ENCODE peak calls at places on chromosomes 7 and 10, in eight cellular contexts. One of them, this sample, is unnamed.

GRCh38 chr7:151113344-151114150 is 27.3 kb downstream of the AGAP3 start:
- DNase-seq in K562: peak
- DNase-seq in HepG2: no peak
- DNase-seq in H1: no peak
- DNase-seq in GM12878: no peak
- DNase-seq in endothelial cell of umbilical vein: peak
- DNase-seq in HCT116: peak
- DNase-seq in A549: peak
- DNase-seq in this sample: no peak

GRCh38 chr10:20142311-20142710 is 326.1 kb downstream of the PLXDC2 start:
- DNase-seq in HCT116: no peak
- DNase-seq in GM12878: no peak
- DNase-seq in K562: no peak
- DNase-seq in endothelial cell of umbilical vein: no peak
- DNase-seq in A549: no peak
- DNase-seq in HepG2: no peak
- DNase-seq in H1: no peak
- DNase-seq in this sample: no peak

GRCh38 chr7:105820667-105821066 is 55.7 kb downstream of the ATXN7L1 start:
- DNase-seq in HepG2: no peak
- DNase-seq in K562: no peak
- DNase-seq in H1: no peak
- DNase-seq in A549: no peak
- DNase-seq in HCT116: no peak
- DNase-seq in GM12878: no peak
- DNase-seq in endothelial cell of umbilical vein: no peak
- DNase-seq in this sample: no peak

GRCh38 chr10:60148266-60148840 is 241.3 kb downstream of the ANK3 start:
- DNase-seq in HCT116: no peak
- DNase-seq in endothelial cell of umbilical vein: peak
- DNase-seq in K562: no peak
- DNase-seq in GM12878: no peak
- DNase-seq in H1: no peak
- DNase-seq in HepG2: no peak
- DNase-seq in A549: peak
- DNase-seq in this sample: no peak

GRCh38 chr10:46022978-46023702 is 7.3 kb downstream of the NCOA4 start:
- DNase-seq in A549: peak
- DNase-seq in HepG2: peak
- DNase-seq in endothelial cell of umbilical vein: peak
- DNase-seq in K562: peak
- DNase-seq in GM12878: peak
- DNase-seq in HCT116: peak
- DNase-seq in H1: peak
- DNase-seq in this sample: peak

GRCh38 chr7:36129048-36129534 is 24.0 kb upstream of the EEPD1 start:
- DNase-seq in HCT116: no peak
- DNase-seq in HepG2: peak
- DNase-seq in GM12878: no peak
- DNase-seq in H1: no peak
- DNase-seq in K562: no peak
- DNase-seq in endothelial cell of umbilical vein: no peak
- DNase-seq in A549: peak
- DNase-seq in this sample: no peak

GRCh38 chr10:522350-522749 is 167.1 kb downstream of the DIP2C start:
- DNase-seq in endothelial cell of umbilical vein: no peak
- DNase-seq in A549: no peak
- DNase-seq in K562: no peak
- DNase-seq in H1: no peak
- DNase-seq in HepG2: no peak
- DNase-seq in GM12878: no peak
- DNase-seq in HCT116: no peak
- DNase-seq in this sample: no peak

GRCh38 chr10:100829933-100830727 is 82.6 kb upstream of the SLF2 start:
- DNase-seq in A549: no peak
- DNase-seq in endothelial cell of umbilical vein: no peak
- DNase-seq in HCT116: no peak
- DNase-seq in K562: no peak
- DNase-seq in H1: no peak
- DNase-seq in GM12878: no peak
- DNase-seq in HepG2: no peak
- DNase-seq in this sample: no peak

GRCh38 chr7:159126496-159127345 is 17.9 kb downstream of the VIPR2 start:
- DNase-seq in GM12878: no peak
- DNase-seq in HepG2: no peak
- DNase-seq in H1: no peak
- DNase-seq in endothelial cell of umbilical vein: no peak
- DNase-seq in A549: no peak
- DNase-seq in K562: no peak
- DNase-seq in HCT116: no peak
- DNase-seq in this sample: no peak

GRCh38 chr7:29854257-29854938 is 48.1 kb downstream of the WIPF3 start:
- DNase-seq in HepG2: no peak
- DNase-seq in H1: peak
- DNase-seq in GM12878: no peak
- DNase-seq in K562: peak
- DNase-seq in HCT116: no peak
- DNase-seq in A549: no peak
- DNase-seq in endothelial cell of umbilical vein: no peak
- DNase-seq in this sample: peak

GRCh38 chr10:119135517-119135890 is 30.0 kb downstream of the SFXN4 start:
- DNase-seq in H1: no peak
- DNase-seq in K562: no peak
- DNase-seq in HCT116: no peak
- DNase-seq in GM12878: no peak
- DNase-seq in endothelial cell of umbilical vein: no peak
- DNase-seq in HepG2: no peak
- DNase-seq in A549: no peak
- DNase-seq in this sample: peak

GRCh38 chr7:116672596-116673503 is 854 bp downstream of the MET start:
- DNase-seq in A549: peak
- DNase-seq in HepG2: peak
- DNase-seq in K562: no peak
- DNase-seq in endothelial cell of umbilical vein: peak
- DNase-seq in GM12878: no peak
- DNase-seq in H1: no peak
- DNase-seq in HCT116: no peak
- DNase-seq in this sample: no peak

GRCh38 chr10:124534231-124534798 is 72.7 kb downstream of the LHPP start:
- DNase-seq in HepG2: no peak
- DNase-seq in H1: no peak
- DNase-seq in HCT116: no peak
- DNase-seq in GM12878: no peak
- DNase-seq in endothelial cell of umbilical vein: no peak
- DNase-seq in K562: no peak
- DNase-seq in A549: no peak
- DNase-seq in this sample: no peak

DNA sequence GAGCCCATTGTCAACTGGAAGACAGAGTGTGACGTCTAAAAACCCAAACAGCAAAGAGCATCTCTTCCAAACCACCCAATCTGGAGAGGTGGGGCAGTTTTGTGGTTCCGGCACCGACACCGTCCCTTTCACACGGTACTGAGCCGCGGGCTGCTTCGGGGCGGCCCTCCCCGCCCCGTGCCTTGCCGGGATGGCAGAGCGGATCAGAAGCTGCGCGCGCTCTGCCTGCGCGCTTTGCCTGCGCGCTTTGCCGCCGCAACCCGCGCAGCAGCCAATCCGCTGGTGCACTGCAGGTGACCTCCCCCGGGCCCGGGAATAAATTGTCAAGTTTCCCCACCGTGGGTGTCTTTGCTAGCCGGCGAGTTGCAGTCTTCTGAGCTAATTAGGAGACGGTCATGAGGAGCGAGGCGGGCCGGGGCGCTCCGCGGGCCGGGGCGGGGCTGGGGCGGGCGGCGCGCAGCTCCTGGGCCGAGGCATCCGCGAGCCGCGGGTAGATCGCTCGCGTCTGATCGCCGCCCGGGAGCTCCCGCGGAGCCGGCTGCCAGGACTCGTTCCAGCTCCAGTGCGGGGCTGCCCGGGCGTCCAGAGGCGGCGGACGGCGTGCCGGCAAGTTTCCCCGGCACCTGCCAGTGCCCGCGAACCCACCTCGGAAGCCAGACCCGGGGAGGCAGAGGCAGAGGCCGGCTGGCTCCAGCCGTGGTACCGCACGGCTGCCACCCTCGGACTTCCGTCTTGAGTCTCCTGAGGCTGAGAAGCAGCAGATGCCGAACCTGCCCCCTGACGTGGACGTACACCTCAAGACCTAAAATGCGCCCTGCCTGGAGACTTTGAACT is 536.0 kb upstream of the GALNT17 start:
- DNase-seq in HepG2: no peak
- DNase-seq in A549: no peak
- DNase-seq in endothelial cell of umbilical vein: no peak
- DNase-seq in GM12878: no peak
- DNase-seq in H1: no peak
- DNase-seq in HCT116: no peak
- DNase-seq in K562: no peak
- DNase-seq in this sample: no peak
- TF ChIP-seq MAX in HepG2: no peak
- TF ChIP-seq MAX in A549: no peak
- TF ChIP-seq MAX in endothelial cell of umbilical vein: no peak
- TF ChIP-seq MAX in GM12878: no peak
- TF ChIP-seq MAX in H1: no peak
- TF ChIP-seq MAX in HCT116: no peak
- TF ChIP-seq MAX in K562: no peak
- TF ChIP-seq MAX in this sample: no peak

DNA sequence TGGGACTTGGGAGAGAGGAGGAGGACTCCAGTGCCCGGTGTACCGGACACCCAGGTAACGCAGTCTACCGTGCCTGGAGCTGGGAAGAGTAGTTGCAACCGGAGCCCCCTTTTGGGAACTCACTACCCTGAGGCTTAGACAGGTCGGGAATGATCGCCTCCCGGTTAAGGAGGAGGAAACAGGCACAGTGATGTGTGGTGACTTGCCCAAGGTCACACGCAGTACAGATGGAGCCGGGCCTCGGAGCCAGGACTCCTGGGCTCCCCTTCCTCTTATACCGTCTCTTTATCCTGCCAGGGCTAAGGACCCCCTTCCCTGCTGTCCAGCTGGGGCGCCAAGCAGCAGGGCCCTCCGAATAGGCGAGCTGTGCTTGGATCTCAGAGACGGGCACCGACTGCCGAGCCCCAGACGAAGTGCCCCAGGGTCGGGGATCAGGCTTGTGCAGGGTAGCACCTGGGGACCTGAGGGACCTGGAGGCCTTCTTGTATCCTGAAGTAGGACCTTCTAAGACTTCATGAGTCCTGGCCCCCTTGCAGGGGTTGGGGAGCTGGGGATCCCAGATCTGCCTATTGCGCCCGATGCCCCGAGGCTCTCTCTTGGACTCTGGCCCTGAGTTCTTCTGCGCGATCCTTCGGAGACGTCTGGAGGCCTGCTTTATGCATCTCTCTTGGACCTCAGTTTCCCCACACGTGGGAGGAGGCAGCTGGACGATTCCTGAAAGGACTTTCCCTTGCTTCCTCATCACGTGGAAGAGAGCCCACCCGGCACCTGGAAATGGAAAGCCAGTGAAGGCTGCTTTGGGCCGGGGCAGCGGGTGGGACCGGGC is 767 bp upstream of the CYP26A1 start:
- DNase-seq in K562: no peak
- DNase-seq in HCT116: no peak
- DNase-seq in endothelial cell of umbilical vein: no peak
- DNase-seq in HepG2: no peak
- DNase-seq in H1: no peak
- DNase-seq in A549: no peak
- DNase-seq in GM12878: no peak
- DNase-seq in this sample: no peak
- H3K4me3 ChIP-seq in K562: peak
- H3K4me3 ChIP-seq in HCT116: peak
- H3K4me3 ChIP-seq in endothelial cell of umbilical vein: peak
- H3K4me3 ChIP-seq in HepG2: peak
- H3K4me3 ChIP-seq in H1: peak
- H3K4me3 ChIP-seq in A549: peak
- H3K4me3 ChIP-seq in GM12878: peak
- H3K4me3 ChIP-seq in this sample: no peak

GRCh38 chr7:23175820-23176385 is 5.9 kb upstream of the NUP42 start:
- DNase-seq in H1: no peak
- DNase-seq in A549: no peak
- DNase-seq in HepG2: no peak
- DNase-seq in GM12878: no peak
- DNase-seq in K562: no peak
- DNase-seq in endothelial cell of umbilical vein: no peak
- DNase-seq in HCT116: no peak
- DNase-seq in this sample: peak
- TF ChIP-seq POLR2A in H1: no peak
- TF ChIP-seq POLR2A in A549: no peak
- TF ChIP-seq POLR2A in HepG2: no peak
- TF ChIP-seq POLR2A in GM12878: no peak
- TF ChIP-seq POLR2A in K562: no peak
- TF ChIP-seq POLR2A in endothelial cell of umbilical vein: no peak
- TF ChIP-seq POLR2A in HCT116: no peak
- TF ChIP-seq POLR2A in this sample: no peak

GRCh38 chr7:101546308-101546936 is 82.7 kb downstream of the MYL10 start:
- DNase-seq in H1: no peak
- DNase-seq in K562: no peak
- DNase-seq in HepG2: no peak
- DNase-seq in A549: no peak
- DNase-seq in endothelial cell of umbilical vein: no peak
- DNase-seq in GM12878: no peak
- DNase-seq in HCT116: no peak
- DNase-seq in this sample: no peak
- TF ChIP-seq MAX in H1: no peak
- TF ChIP-seq MAX in K562: no peak
- TF ChIP-seq MAX in HepG2: no peak
- TF ChIP-seq MAX in A549: no peak
- TF ChIP-seq MAX in endothelial cell of umbilical vein: no peak
- TF ChIP-seq MAX in GM12878: no peak
- TF ChIP-seq MAX in HCT116: no peak
- TF ChIP-seq MAX in this sample: no peak

GRCh38 chr10:88077977-88078376 is 214.6 kb downstream of the PTEN start:
- DNase-seq in HCT116: no peak
- DNase-seq in GM12878: no peak
- DNase-seq in HepG2: no peak
- DNase-seq in H1: no peak
- DNase-seq in K562: no peak
- DNase-seq in A549: no peak
- DNase-seq in endothelial cell of umbilical vein: no peak
- DNase-seq in this sample: no peak

GRCh38 chr10:88073676-88074075 is 210.3 kb downstream of the PTEN start:
- DNase-seq in HepG2: no peak
- DNase-seq in GM12878: no peak
- DNase-seq in endothelial cell of umbilical vein: no peak
- DNase-seq in K562: no peak
- DNase-seq in H1: no peak
- DNase-seq in HCT116: no peak
- DNase-seq in A549: no peak
- DNase-seq in this sample: no peak

GRCh38 chr10:88071814-88072380 is 208.5 kb downstream of the PTEN start:
- DNase-seq in endothelial cell of umbilical vein: no peak
- DNase-seq in HCT116: no peak
- DNase-seq in HepG2: no peak
- DNase-seq in A549: no peak
- DNase-seq in K562: no peak
- DNase-seq in H1: no peak
- DNase-seq in GM12878: no peak
- DNase-seq in this sample: peak

GRCh38 chr10:88076027-88076880 is 212.8 kb downstream of the PTEN start:
- DNase-seq in HCT116: no peak
- DNase-seq in HepG2: no peak
- DNase-seq in endothelial cell of umbilical vein: no peak
- DNase-seq in K562: no peak
- DNase-seq in A549: no peak
- DNase-seq in H1: no peak
- DNase-seq in GM12878: no peak
- DNase-seq in this sample: no peak

GRCh38 chr10:88074971-88075370 is 211.5 kb downstream of the PTEN start:
- DNase-seq in endothelial cell of umbilical vein: no peak
- DNase-seq in H1: no peak
- DNase-seq in K562: no peak
- DNase-seq in A549: no peak
- DNase-seq in HepG2: no peak
- DNase-seq in GM12878: no peak
- DNase-seq in HCT116: no peak
- DNase-seq in this sample: no peak
- H3K4me3 ChIP-seq in endothelial cell of umbilical vein: no peak
- H3K4me3 ChIP-seq in H1: no peak
- H3K4me3 ChIP-seq in K562: no peak
- H3K4me3 ChIP-seq in A549: no peak
- H3K4me3 ChIP-seq in HepG2: no peak
- H3K4me3 ChIP-seq in GM12878: no peak
- H3K4me3 ChIP-seq in HCT116: no peak
- H3K4me3 ChIP-seq in this sample: no peak